ENCODE peak calls at places on chromosomes 12 and 14, in four cellular contexts. J is T-helper 1 cell, L is NCI-H1092 treated with DMSO at 0.1 percent for 48 hours, M is SW480. O is an unnamed sample.
A peak's percentile ranks its signal among the peaks of the same experiment; 100 is the strongest.

GRCh38 chr14:103488960-103489359 is 33.7 kb downstream of the CKB start:
- DNase-seq in J (no peak), M (no peak), L (no peak), O (no peak)

GRCh38 chr12:4164591-4165558 is 108.7 kb upstream of the CCND2 start:
- DNase-seq in L (no peak), M (no peak), J (no peak), O (no peak)

GRCh38 chr12:53701518-53702264 is 25.6 kb downstream of the CALCOCO1 start:
- DNase-seq in M (peak; percentile 66), J (peak; percentile 34), L (peak; percentile 35), O (peak; percentile 35)

GRCh38 chr14:37615582-37616289 is 20.3 kb downstream of the TTC6 start:
- DNase-seq in J (no peak), L (no peak), M (no peak), O (no peak)

GRCh38 chr12:53804429-53804828 is 52.6 kb upstream of the CISTR start:
- DNase-seq in M (no peak), L (no peak), J (no peak), O (no peak)

GRCh38 chr12:120720972-120721801 is 4.4 kb upstream of the ACADS start:
- DNase-seq in L (no peak), M (no peak), J (no peak), O (no peak)

GRCh38 chr14:53055003-53055402 is 98.1 kb downstream of the DDHD1 start:
- DNase-seq in M (peak; percentile 52), J (no peak), L (peak; percentile 61), O (no peak)

GRCh38 chr12:125954362-125954761 is 889.1 kb downstream of the AACS start:
- DNase-seq in L (no peak), M (no peak), J (no peak), O (no peak)

GRCh38 chr14:36591482-36591881 is 9.1 kb upstream of the NKX2-8 start:
- DNase-seq in L (peak; percentile 53), J (no peak), M (no peak), O (no peak)

GRCh38 chr12:132257955-132258490 is 71.4 kb downstream of the GALNT9 start:
- DNase-seq in L (no peak), J (no peak), M (no peak), O (no peak)

GRCh38 chr14:77593501-77593911 is 22.9 kb downstream of the SPTLC2 start:
- DNase-seq in M (peak; percentile 81), J (no peak), L (no peak), O (no peak)

GRCh38 chr14:104931771-104932675 is 7.3 kb downstream of the PLD4 start:
- DNase-seq in L (no peak), M (no peak), J (no peak), O (no peak)

GRCh38 chr12:108697905-108698304 is 33.4 kb downstream of the CORO1C start:
- DNase-seq in M (no peak), J (no peak), L (no peak), O (no peak)

GRCh38 chr12:44875954-44876553 is at the start of gene NELL2:
- DNase-seq in M (peak; percentile 85), J (peak; percentile 45), L (peak; percentile 97), O (peak; percentile 54)

GRCh38 chr14:83568141-83568540 is 1961.8 kb upstream of the FLRT2 start:
- DNase-seq in M (no peak), J (no peak), L (no peak), O (no peak)

GRCh38 chr14:24139272-24139934 is 2.0 kb downstream of the EMC9 start:
- DNase-seq in J (no peak), L (no peak), M (no peak), O (no peak)

GRCh38 chr12:131831635-131832041 is 3.4 kb downstream of the MMP17 start:
- DNase-seq in J (no peak), M (no peak), L (peak; percentile 7), O (no peak)

GRCh38 chr14:99718031-99718810 is 34.1 kb downstream of the CYP46A1 start:
- DNase-seq in J (no peak), L (peak; percentile 41), M (no peak), O (no peak)

GRCh38 chr12:4108803-4109345 is 164.7 kb upstream of the CCND2 start:
- DNase-seq in J (no peak), L (no peak), M (no peak), O (no peak)

GRCh38 chr14:65250162-65250495 is 147.8 kb upstream of the MAX start:
- DNase-seq in M (no peak), J (no peak), L (peak; percentile 32), O (no peak)

GRCh38 chr14:104937694-104938365 is 13.2 kb downstream of the PLD4 start:
- DNase-seq in L (no peak), J (no peak), M (no peak), O (no peak)

GRCh38 chr14:59137256-59137655 is 51.2 kb upstream of the DAAM1 start:
- DNase-seq in M (no peak), J (no peak), L (no peak), O (no peak)

GRCh38 chr14:94054936-94055335 is 26.1 kb downstream of the DDX24 start:
- DNase-seq in M (no peak), L (no peak), J (no peak), O (no peak)

GRCh38 chr12:51904951-51905471 is 2.3 kb upstream of the ACVRL1 start:
- DNase-seq in M (no peak), L (no peak), J (no peak), O (no peak)

GRCh38 chr12:102172436-102172835 is 25.2 kb downstream of the PMCH start:
- DNase-seq in J (no peak), L (no peak), M (no peak), O (no peak)

GRCh38 chr12:122022393-122023338 is 982 bp downstream of the BCL7A start:
- DNase-seq in M (no peak), L (peak; percentile 22), J (no peak), O (no peak)

GRCh38 chr12:16524378-16524777 is 81.6 kb downstream of the LMO3 start:
- DNase-seq in M (no peak), J (no peak), L (no peak), O (no peak)